ENCODE peak calls at places on chromosomes 7 and 10, in six cellular contexts. One of them, this sample, is unnamed.

GRCh38 chr10:78539247-78539766 is 505.6 kb downstream of the RPS24 start:
- DNase-seq in bronchial epithelial cell: no peak
- DNase-seq in CD4-positive, alpha-beta memory T cell: no peak
- DNase-seq in SIG-M5: no peak
- DNase-seq in esophagus squamous epithelium: no peak
- DNase-seq in T47D: no peak
- DNase-seq in this sample: no peak

GRCh38 chr7:99628471-99629465 is 12.0 kb downstream of the ZSCAN25 start:
- DNase-seq in bronchial epithelial cell: no peak
- DNase-seq in CD4-positive, alpha-beta memory T cell: no peak
- DNase-seq in SIG-M5: no peak
- DNase-seq in esophagus squamous epithelium: no peak
- DNase-seq in T47D: no peak
- DNase-seq in this sample: no peak

GRCh38 chr7:100465702-100466311 is 1.7 kb upstream of the SPACDR start:
- DNase-seq in bronchial epithelial cell: peak
- DNase-seq in CD4-positive, alpha-beta memory T cell: no peak
- DNase-seq in SIG-M5: no peak
- DNase-seq in esophagus squamous epithelium: no peak
- DNase-seq in T47D: peak
- DNase-seq in this sample: peak

GRCh38 chr7:107958764-107959526 is 44.0 kb downstream of the LAMB1 start:
- DNase-seq in bronchial epithelial cell: peak
- DNase-seq in CD4-positive, alpha-beta memory T cell: no peak
- DNase-seq in SIG-M5: no peak
- DNase-seq in esophagus squamous epithelium: no peak
- DNase-seq in T47D: no peak
- DNase-seq in this sample: no peak

GRCh38 chr7:104552102-104552501 is 223.7 kb downstream of the LHFPL3 start:
- DNase-seq in bronchial epithelial cell: peak
- DNase-seq in CD4-positive, alpha-beta memory T cell: no peak
- DNase-seq in SIG-M5: no peak
- DNase-seq in esophagus squamous epithelium: no peak
- DNase-seq in T47D: peak
- DNase-seq in this sample: peak

GRCh38 chr7:22485189-22485588 is 14.8 kb downstream of the STEAP1B start:
- DNase-seq in bronchial epithelial cell: no peak
- DNase-seq in CD4-positive, alpha-beta memory T cell: no peak
- DNase-seq in SIG-M5: no peak
- DNase-seq in esophagus squamous epithelium: no peak
- DNase-seq in T47D: no peak
- DNase-seq in this sample: peak

GRCh38 chr10:17216217-17216900 is 11.7 kb upstream of the VIM start:
- DNase-seq in bronchial epithelial cell: peak
- DNase-seq in CD4-positive, alpha-beta memory T cell: peak
- DNase-seq in SIG-M5: peak
- DNase-seq in esophagus squamous epithelium: no peak
- DNase-seq in T47D: no peak
- DNase-seq in this sample: peak

GRCh38 chr7:27705200-27705594 is 34.8 kb upstream of the TAX1BP1 start:
- DNase-seq in bronchial epithelial cell: no peak
- DNase-seq in CD4-positive, alpha-beta memory T cell: no peak
- DNase-seq in SIG-M5: no peak
- DNase-seq in esophagus squamous epithelium: no peak
- DNase-seq in T47D: no peak
- DNase-seq in this sample: no peak

GRCh38 chr10:109106604-109107003 is 816.7 kb downstream of the XPNPEP1 start:
- DNase-seq in bronchial epithelial cell: no peak
- DNase-seq in CD4-positive, alpha-beta memory T cell: no peak
- DNase-seq in SIG-M5: no peak
- DNase-seq in esophagus squamous epithelium: no peak
- DNase-seq in T47D: no peak
- DNase-seq in this sample: no peak

GRCh38 chr10:47315426-47315825 is 6.8 kb upstream of the GDF2 start:
- DNase-seq in bronchial epithelial cell: no peak
- DNase-seq in CD4-positive, alpha-beta memory T cell: no peak
- DNase-seq in SIG-M5: no peak
- DNase-seq in esophagus squamous epithelium: no peak
- DNase-seq in T47D: no peak
- DNase-seq in this sample: no peak

GRCh38 chr10:19168584-19168983 is 120.0 kb downstream of the MALRD1 start:
- DNase-seq in bronchial epithelial cell: no peak
- DNase-seq in CD4-positive, alpha-beta memory T cell: no peak
- DNase-seq in SIG-M5: no peak
- DNase-seq in esophagus squamous epithelium: no peak
- DNase-seq in T47D: peak
- DNase-seq in this sample: no peak

GRCh38 chr7:43583424-43584199 is 704 bp downstream of the STK17A start:
- DNase-seq in bronchial epithelial cell: no peak
- DNase-seq in CD4-positive, alpha-beta memory T cell: peak
- DNase-seq in SIG-M5: no peak
- DNase-seq in esophagus squamous epithelium: no peak
- DNase-seq in T47D: peak
- DNase-seq in this sample: peak

GRCh38 chr10:43209064-43209455 is 57.8 kb downstream of the RASGEF1A start:
- DNase-seq in bronchial epithelial cell: no peak
- DNase-seq in CD4-positive, alpha-beta memory T cell: no peak
- DNase-seq in SIG-M5: no peak
- DNase-seq in esophagus squamous epithelium: no peak
- DNase-seq in T47D: no peak
- DNase-seq in this sample: no peak

GRCh38 chr7:129739427-129739826 is 127.9 kb downstream of the NRF1 start:
- DNase-seq in bronchial epithelial cell: peak
- DNase-seq in CD4-positive, alpha-beta memory T cell: no peak
- DNase-seq in SIG-M5: no peak
- DNase-seq in esophagus squamous epithelium: no peak
- DNase-seq in T47D: no peak
- DNase-seq in this sample: peak

GRCh38 chr7:70571403-70571911 is 560.5 kb upstream of the GALNT17 start:
- DNase-seq in bronchial epithelial cell: peak
- DNase-seq in CD4-positive, alpha-beta memory T cell: no peak
- DNase-seq in SIG-M5: no peak
- DNase-seq in esophagus squamous epithelium: no peak
- DNase-seq in T47D: peak
- DNase-seq in this sample: no peak

GRCh38 chr7:53458636-53459035 is 423.2 kb downstream of the POM121L12 start:
- DNase-seq in bronchial epithelial cell: no peak
- DNase-seq in CD4-positive, alpha-beta memory T cell: no peak
- DNase-seq in SIG-M5: no peak
- DNase-seq in esophagus squamous epithelium: no peak
- DNase-seq in T47D: no peak
- DNase-seq in this sample: no peak

GRCh38 chr7:101557978-101558741 is 70.9 kb downstream of the MYL10 start:
- DNase-seq in bronchial epithelial cell: no peak
- DNase-seq in CD4-positive, alpha-beta memory T cell: no peak
- DNase-seq in SIG-M5: no peak
- DNase-seq in esophagus squamous epithelium: no peak
- DNase-seq in T47D: no peak
- DNase-seq in this sample: no peak

GRCh38 chr7:153524070-153524601 is 528.1 kb upstream of the DPP6 start:
- DNase-seq in bronchial epithelial cell: no peak
- DNase-seq in CD4-positive, alpha-beta memory T cell: no peak
- DNase-seq in SIG-M5: no peak
- DNase-seq in esophagus squamous epithelium: no peak
- DNase-seq in T47D: no peak
- DNase-seq in this sample: no peak

GRCh38 chr7:113015038-113015645 is 71.5 kb downstream of the GPR85 start:
- DNase-seq in bronchial epithelial cell: peak
- DNase-seq in CD4-positive, alpha-beta memory T cell: no peak
- DNase-seq in SIG-M5: no peak
- DNase-seq in esophagus squamous epithelium: no peak
- DNase-seq in T47D: peak
- DNase-seq in this sample: peak

GRCh38 chr10:69492091-69492745 is 41.0 kb downstream of the TSPAN15 start:
- DNase-seq in bronchial epithelial cell: no peak
- DNase-seq in CD4-positive, alpha-beta memory T cell: no peak
- DNase-seq in SIG-M5: no peak
- DNase-seq in esophagus squamous epithelium: no peak
- DNase-seq in T47D: no peak
- DNase-seq in this sample: no peak

GRCh38 chr10:133113847-133114246 is 26.1 kb downstream of the ADGRA1 start:
- DNase-seq in bronchial epithelial cell: no peak
- DNase-seq in CD4-positive, alpha-beta memory T cell: no peak
- DNase-seq in SIG-M5: no peak
- DNase-seq in esophagus squamous epithelium: no peak
- DNase-seq in T47D: no peak
- DNase-seq in this sample: no peak

GRCh38 chr10:131849591-131850489 is 51.0 kb upstream of the PPP2R2D start:
- DNase-seq in bronchial epithelial cell: no peak
- DNase-seq in CD4-positive, alpha-beta memory T cell: no peak
- DNase-seq in SIG-M5: no peak
- DNase-seq in esophagus squamous epithelium: no peak
- DNase-seq in T47D: no peak
- DNase-seq in this sample: no peak

GRCh38 chr7:128022631-128023532 is 8.4 kb downstream of the LRRC4 start:
- DNase-seq in bronchial epithelial cell: peak
- DNase-seq in CD4-positive, alpha-beta memory T cell: no peak
- DNase-seq in SIG-M5: no peak
- DNase-seq in esophagus squamous epithelium: no peak
- DNase-seq in T47D: peak
- DNase-seq in this sample: no peak

GRCh38 chr10:104391150-104391968 is 37.7 kb downstream of the CFAP58 start:
- DNase-seq in bronchial epithelial cell: peak
- DNase-seq in CD4-positive, alpha-beta memory T cell: no peak
- DNase-seq in SIG-M5: no peak
- DNase-seq in esophagus squamous epithelium: no peak
- DNase-seq in T47D: peak
- DNase-seq in this sample: no peak

GRCh38 chr10:102413053-102413705 is 5.4 kb downstream of the PSD start:
- DNase-seq in bronchial epithelial cell: peak
- DNase-seq in CD4-positive, alpha-beta memory T cell: no peak
- DNase-seq in SIG-M5: no peak
- DNase-seq in esophagus squamous epithelium: no peak
- DNase-seq in T47D: no peak
- DNase-seq in this sample: no peak

GRCh38 chr7:128082431-128082830 is 51.2 kb upstream of the LRRC4 start:
- DNase-seq in bronchial epithelial cell: no peak
- DNase-seq in CD4-positive, alpha-beta memory T cell: no peak
- DNase-seq in SIG-M5: no peak
- DNase-seq in esophagus squamous epithelium: no peak
- DNase-seq in T47D: no peak
- DNase-seq in this sample: no peak

GRCh38 chr10:110860576-110861241 is 11.0 kb upstream of the PDCD4 start:
- DNase-seq in bronchial epithelial cell: peak
- DNase-seq in CD4-positive, alpha-beta memory T cell: peak
- DNase-seq in SIG-M5: no peak
- DNase-seq in esophagus squamous epithelium: no peak
- DNase-seq in T47D: no peak
- DNase-seq in this sample: no peak

GRCh38 chr7:83259064-83259463 is 96.4 kb upstream of the PCLO start:
- DNase-seq in bronchial epithelial cell: no peak
- DNase-seq in CD4-positive, alpha-beta memory T cell: no peak
- DNase-seq in SIG-M5: no peak
- DNase-seq in esophagus squamous epithelium: no peak
- DNase-seq in T47D: no peak
- DNase-seq in this sample: no peak

GRCh38 chr7:42843209-42843800 is 68.6 kb downstream of the C7orf25 start:
- DNase-seq in bronchial epithelial cell: peak
- DNase-seq in CD4-positive, alpha-beta memory T cell: no peak
- DNase-seq in SIG-M5: no peak
- DNase-seq in esophagus squamous epithelium: no peak
- DNase-seq in T47D: peak
- DNase-seq in this sample: peak

GRCh38 chr10:74118794-74119193 is 31.8 kb downstream of the AP3M1 start:
- DNase-seq in bronchial epithelial cell: peak
- DNase-seq in CD4-positive, alpha-beta memory T cell: no peak
- DNase-seq in SIG-M5: no peak
- DNase-seq in esophagus squamous epithelium: no peak
- DNase-seq in T47D: no peak
- DNase-seq in this sample: no peak

This sample was measured in dermis blood vessel endothelial cell.